ENCODE peak calls at places on chromosomes 12 and 14, in ten cellular contexts. O, F, C, R, L, P, G, M, W and X are unnamed samples.
A peak's percentile ranks its signal among the peaks of the same experiment; 100 is the strongest.

GRCh38 chr12:46556820-46557524 is 184.4 kb upstream of the SLC38A2 start:
- DNase-seq in O (peak; percentile 95), F (peak; percentile 67), C (no peak), R (no peak), L (no peak), P (no peak), G (peak; percentile 96), M (no peak), W (no peak), X (no peak)

GRCh38 chr12:98894412-98895085 is 249.5 kb downstream of the APAF1 start:
- DNase-seq in O (no peak), F (no peak), C (peak; percentile 75), R (no peak), L (peak; percentile 69), P (no peak), G (no peak), M (no peak), W (no peak), X (no peak)

GRCh38 chr14:58288106-58288792 is 10.1 kb upstream of the ARID4A start:
- DNase-seq in O (no peak), F (no peak), C (no peak), R (no peak), L (no peak), P (no peak), G (no peak), M (no peak), W (no peak), X (no peak)

GRCh38 chr12:49818241-49818640 is 10.0 kb downstream of the NCKAP5L start:
- DNase-seq in O (no peak), F (no peak), C (no peak), R (no peak), L (no peak), P (no peak), G (no peak), M (no peak), W (no peak), X (no peak)

GRCh38 chr14:43410631-43411030 is 1096.5 kb downstream of the FSCB start:
- DNase-seq in O (no peak), F (no peak), C (no peak), R (no peak), L (no peak), P (no peak), G (no peak), M (no peak), W (no peak), X (no peak)

GRCh38 chr12:3005736-3006135 is 46.5 kb downstream of the TEAD4 start:
- DNase-seq in O (peak; percentile 35), F (no peak), C (no peak), R (no peak), L (no peak), P (no peak), G (peak; percentile 4), M (no peak), W (no peak), X (no peak)

GRCh38 chr12:103803847-103804246 is 37.2 kb downstream of the NT5DC3 start:
- DNase-seq in O (no peak), F (no peak), C (no peak), R (no peak), L (no peak), P (no peak), G (no peak), M (no peak), W (no peak), X (no peak)

GRCh38 chr14:104390941-104391901 is 188.3 kb upstream of the C14orf180 start:
- DNase-seq in O (no peak), F (no peak), C (no peak), R (no peak), L (no peak), P (no peak), G (no peak), M (peak; percentile 17), W (peak; percentile 18), X (no peak)

GRCh38 chr12:110108309-110109036 is 15.7 kb upstream of the IFT81 start:
- DNase-seq in O (no peak), F (no peak), C (no peak), R (no peak), L (no peak), P (no peak), G (no peak), M (no peak), W (no peak), X (no peak)

GRCh38 chr14:35254736-35255135 is 37.4 kb upstream of the PSMA6 start:
- DNase-seq in O (no peak), F (no peak), C (no peak), R (no peak), L (no peak), P (no peak), G (no peak), M (no peak), W (no peak), X (no peak)

GRCh38 chr12:131493068-131493826 is 217.6 kb upstream of the SFSWAP start:
- DNase-seq in O (no peak), F (no peak), C (peak; percentile 43), R (no peak), L (no peak), P (no peak), G (no peak), M (no peak), W (no peak), X (no peak)

GRCh38 chr14:95292660-95293425 is 26.9 kb downstream of the CLMN start:
- DNase-seq in O (no peak), F (no peak), C (peak; percentile 57), R (no peak), L (no peak), P (no peak), G (no peak), M (no peak), W (no peak), X (no peak)

GRCh38 chr12:89140580-89141236 is 211.6 kb downstream of the DUSP6 start:
- DNase-seq in O (peak; percentile 61), F (peak; percentile 79), C (no peak), R (no peak), L (no peak), P (no peak), G (peak; percentile 48), M (no peak), W (peak; percentile 87), X (no peak)

GRCh38 chr12:57965766-57966165 is 24.4 kb downstream of the ATP23 start:
- DNase-seq in O (no peak), F (no peak), C (no peak), R (no peak), L (no peak), P (no peak), G (peak; percentile 15), M (no peak), W (no peak), X (no peak)
- TF ChIP-seq CTCF in O (no peak), F (no peak), C (no peak), R (no peak), L (no peak), P (no peak), G (no peak), M (no peak), W (no peak), X (no peak)

DNA sequence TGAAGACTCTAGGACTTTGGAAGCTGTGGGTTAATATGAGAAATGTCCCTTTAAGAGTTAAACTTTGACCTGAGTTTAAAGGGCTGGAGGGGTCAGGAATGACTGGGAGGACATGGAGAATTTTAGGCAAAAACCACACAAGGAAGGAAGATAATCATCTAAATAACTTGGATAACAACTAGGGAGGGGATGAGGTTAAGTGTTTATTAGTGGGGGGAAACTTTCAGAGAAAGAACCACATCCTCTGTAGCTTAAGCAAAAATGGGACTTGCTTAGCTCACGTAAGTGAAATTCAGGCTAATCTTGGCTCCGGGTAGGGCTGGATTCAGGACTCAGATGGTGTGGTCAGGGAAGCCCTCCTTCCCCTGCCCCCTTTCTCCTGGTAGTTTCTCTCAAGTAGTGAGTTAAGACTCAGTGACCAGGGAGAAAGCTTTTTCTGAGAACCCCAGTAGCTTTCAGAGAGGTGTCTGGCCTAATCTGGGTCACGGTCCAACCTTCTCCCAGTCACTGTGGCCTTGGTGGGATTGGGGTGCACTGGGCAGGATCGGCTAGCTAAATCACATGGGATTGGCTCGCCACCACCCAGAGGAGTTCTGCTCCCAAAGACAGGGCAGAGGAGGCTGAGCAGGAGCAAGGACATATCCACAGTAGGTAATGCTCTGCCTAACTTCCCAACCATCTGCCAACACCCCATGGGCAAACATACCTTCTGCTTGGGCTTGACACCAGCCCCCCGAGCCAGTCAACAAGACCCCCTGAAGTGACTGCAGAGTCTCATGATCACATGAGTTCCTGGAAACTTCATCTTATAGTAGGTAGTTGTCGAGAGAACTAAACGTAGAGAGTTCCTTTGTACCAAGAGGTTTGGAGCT is 52.8 kb downstream of the ARF6 start:
- DNase-seq in O (no peak), F (no peak), C (no peak), R (no peak), L (no peak), P (no peak), G (no peak), M (no peak), W (no peak), X (no peak)
- H3K4me1 ChIP-seq in O (peaks cover 2% of the 10 kb centered on the region), F (peaks cover 5% of the 10 kb centered on the region), C (peaks cover 12% of the 10 kb centered on the region), R (peaks cover 7% of the 10 kb centered on the region), L (no peaks in the 10 kb centered on the region), P (peaks cover 10% of the 10 kb centered on the region), G (peaks cover 46% of the 10 kb centered on the region), M (peaks cover 8% of the 10 kb centered on the region), W (no peaks in the 10 kb centered on the region), X (peaks cover 53% of the 10 kb centered on the region)

GRCh38 chr12:122333142-122334087 is 67.1 kb upstream of the VPS33A start:
- DNase-seq in O (no peak), F (peak; percentile 75), C (no peak), R (no peak), L (no peak), P (no peak), G (no peak), M (no peak), W (no peak), X (no peak)

DNA sequence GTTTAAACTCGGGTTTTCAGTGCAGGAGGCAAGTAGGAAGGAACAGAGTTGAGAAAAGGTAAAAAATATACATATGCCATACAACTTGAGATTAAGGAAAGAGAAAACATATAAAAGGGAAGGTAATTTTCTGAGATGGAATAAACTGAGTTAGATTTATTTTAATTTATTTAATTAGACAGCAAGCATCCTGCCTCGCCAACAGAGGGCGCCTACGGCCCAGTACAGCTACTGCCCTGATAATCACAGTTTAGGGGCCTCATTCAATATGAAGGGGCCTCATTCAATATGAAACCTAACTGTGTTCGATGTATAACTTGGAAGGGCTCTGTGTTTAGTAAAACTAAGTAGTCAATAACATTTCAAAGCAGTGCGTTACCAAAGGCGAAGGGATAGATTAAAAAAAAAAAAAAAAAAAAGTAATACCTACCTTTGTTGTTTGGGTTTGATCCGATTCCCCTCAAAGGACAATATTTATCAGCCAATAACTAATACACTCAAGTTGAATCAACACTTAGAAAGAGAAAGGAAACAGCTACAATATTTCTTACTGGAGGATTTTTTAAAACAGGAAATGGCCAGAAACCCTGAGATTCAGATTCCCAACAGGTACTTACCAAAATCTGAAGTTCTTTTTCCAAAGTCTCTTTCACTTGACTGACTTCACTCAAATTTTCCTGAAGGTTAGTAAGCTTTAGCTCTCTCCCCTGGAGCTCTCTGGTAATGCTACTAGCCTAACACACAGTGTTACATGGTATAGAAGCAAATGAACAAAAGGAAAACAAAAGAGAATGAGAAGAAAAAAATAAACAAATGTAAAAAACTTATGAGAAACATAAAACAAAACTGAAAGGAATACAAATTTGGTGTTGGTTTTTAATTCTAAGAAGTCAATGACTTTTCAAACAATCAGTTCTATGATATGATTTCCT is 70.0 kb upstream of the VPS33A start:
- DNase-seq in O (peak; percentile 34), F (peak; percentile 46), C (peak; percentile 24), R (no peak), L (peak; percentile 55), P (no peak), G (peak; percentile 36), M (no peak), W (no peak), X (peak; percentile 16)
- TF ChIP-seq CTCF in O (peak; percentile 72), F (peak; percentile 68), C (peak; percentile 73), R (no peak), L (peak; percentile 62), P (peak; percentile 71), G (peak; percentile 95), M (peak; percentile 57), W (peak; percentile 59), X (peak; percentile 37)

GRCh38 chr12:116080415-116080814 is 197.1 kb downstream of the MED13L start:
- DNase-seq in O (no peak), F (no peak), C (no peak), R (no peak), L (no peak), P (no peak), G (no peak), M (no peak), W (no peak), X (no peak)
- H3K4me1 ChIP-seq in O (no peaks in the 10 kb centered on the region), F (no peaks in the 10 kb centered on the region), C (no peaks in the 10 kb centered on the region), R (peaks cover under 1% of the 10 kb centered on the region), L (no peaks in the 10 kb centered on the region), P (peaks cover 8% of the 10 kb centered on the region), G (no peaks in the 10 kb centered on the region), M (no peaks in the 10 kb centered on the region), W (no peaks in the 10 kb centered on the region), X (no peaks in the 10 kb centered on the region)